ENCODE peak calls at places on chromosomes 5 and 9, in nine cellular contexts. S is activated T-helper 1 cell treated with Interleukin-2 at 50 U/mL for 16 hours, C is NCI-H187 treated with DMSO at 0.1 percent for 48 hours, J is LHCN-M2, M is HuH-7.5, B is substantia nigra, V is amygdala, F is neuronal stem cell, W is endodermal cell. R is an unnamed sample.
A peak's percentile ranks its signal among the peaks of the same experiment; 100 is the strongest.

GRCh38 chr5:15807861-15808260 is 307.9 kb downstream of the FBXL7 start:
- DNase-seq in S (no peak), C (no peak), J (peak; percentile 42), M (no peak), B (no peak), V (peak; percentile 57), F (no peak), W (no peak), R (no peak)

GRCh38 chr5:124478139-124478737 is 268.2 kb downstream of the ZNF608 start:
- DNase-seq in S (no peak), C (no peak), J (no peak), M (no peak), B (no peak), V (no peak), F (no peak), W (no peak), R (no peak)

GRCh38 chr9:123684393-123685149 is 245.4 kb downstream of the DENND1A start:
- DNase-seq in S (no peak), C (no peak), J (no peak), M (no peak), B (no peak), V (no peak), F (no peak), W (no peak), R (no peak)

GRCh38 chr5:171989946-171990712 is 16.3 kb downstream of the FBXW11 start:
- DNase-seq in S (no peak), C (no peak), J (no peak), M (no peak), B (no peak), V (no peak), F (no peak), W (no peak), R (no peak)

GRCh38 chr5:68012429-68012828 is 203.1 kb upstream of the PIK3R1 start:
- DNase-seq in S (no peak), C (no peak), J (no peak), M (no peak), B (no peak), V (no peak), F (no peak), W (no peak), R (no peak)

GRCh38 chr5:163460562-163461176 is at the start of gene HMMR:
- DNase-seq in S (no peak), C (no peak), J (peak; percentile 43), M (no peak), B (no peak), V (no peak), F (no peak), W (no peak), R (no peak)

GRCh38 chr5:174731214-174732039 is 7.0 kb downstream of the MSX2 start:
- DNase-seq in S (no peak), C (peak; percentile 41), J (no peak), M (no peak), B (no peak), V (no peak), F (no peak), W (peak; percentile 77), R (no peak)

GRCh38 chr9:109301012-109301411 is 19.8 kb downstream of the EPB41L4B start:
- DNase-seq in S (no peak), C (no peak), J (no peak), M (no peak), B (no peak), V (no peak), F (no peak), W (no peak), R (no peak)

GRCh38 chr9:93672622-93673270 is 96.4 kb downstream of the PHF2 start:
- DNase-seq in S (no peak), C (no peak), J (no peak), M (no peak), B (no peak), V (no peak), F (no peak), W (no peak), R (peak; percentile 2)